ENCODE peak calls at places on chromosomes 16 and 17, in eight cellular contexts. One of them, this sample, is unnamed.

GRCh38 chr16:81599034-81599744 is 154.6 kb downstream of the CMIP start:
- DNase-seq in fibroblast of pulmonary artery: no peak
- DNase-seq in colonic mucosa: no peak
- DNase-seq in NB4: no peak
- DNase-seq in IMR-90: no peak
- DNase-seq in neural progenitor cell: no peak
- DNase-seq in GM23338: no peak
- DNase-seq in choroid plexus epithelial cell: no peak
- DNase-seq in this sample: no peak

GRCh38 chr17:37024181-37024637 is 75.5 kb downstream of the AATF start:
- DNase-seq in fibroblast of pulmonary artery: peak
- DNase-seq in colonic mucosa: no peak
- DNase-seq in NB4: peak
- DNase-seq in IMR-90: no peak
- DNase-seq in neural progenitor cell: peak
- DNase-seq in GM23338: no peak
- DNase-seq in choroid plexus epithelial cell: no peak
- DNase-seq in this sample: no peak

GRCh38 chr17:43324205-43324893 is 74.4 kb upstream of the ARL4D start:
- DNase-seq in fibroblast of pulmonary artery: no peak
- DNase-seq in colonic mucosa: no peak
- DNase-seq in NB4: no peak
- DNase-seq in IMR-90: no peak
- DNase-seq in neural progenitor cell: peak
- DNase-seq in GM23338: peak
- DNase-seq in choroid plexus epithelial cell: no peak
- DNase-seq in this sample: no peak

GRCh38 chr17:8289103-8289397 is 580 bp downstream of the RANGRF start:
- DNase-seq in fibroblast of pulmonary artery: no peak
- DNase-seq in colonic mucosa: no peak
- DNase-seq in NB4: no peak
- DNase-seq in IMR-90: no peak
- DNase-seq in neural progenitor cell: peak
- DNase-seq in GM23338: peak
- DNase-seq in choroid plexus epithelial cell: no peak
- DNase-seq in this sample: peak

GRCh38 chr17:59751955-59752413 is 44.5 kb downstream of the VMP1 start:
- DNase-seq in fibroblast of pulmonary artery: no peak
- DNase-seq in colonic mucosa: no peak
- DNase-seq in NB4: no peak
- DNase-seq in IMR-90: no peak
- DNase-seq in neural progenitor cell: no peak
- DNase-seq in GM23338: no peak
- DNase-seq in choroid plexus epithelial cell: no peak
- DNase-seq in this sample: no peak

GRCh38 chr16:24736758-24737157 is 7.3 kb downstream of the TNRC6A start:
- DNase-seq in fibroblast of pulmonary artery: no peak
- DNase-seq in colonic mucosa: no peak
- DNase-seq in NB4: no peak
- DNase-seq in IMR-90: no peak
- DNase-seq in neural progenitor cell: no peak
- DNase-seq in GM23338: no peak
- DNase-seq in choroid plexus epithelial cell: peak
- DNase-seq in this sample: no peak

GRCh38 chr17:7590743-7591142 is 849 bp upstream of the SOX15 start:
- DNase-seq in fibroblast of pulmonary artery: peak
- DNase-seq in colonic mucosa: no peak
- DNase-seq in NB4: no peak
- DNase-seq in IMR-90: peak
- DNase-seq in neural progenitor cell: peak
- DNase-seq in GM23338: peak
- DNase-seq in choroid plexus epithelial cell: peak
- DNase-seq in this sample: no peak

GRCh38 chr16:15996432-15997109 is 47.2 kb downstream of the ABCC1 start:
- DNase-seq in fibroblast of pulmonary artery: peak
- DNase-seq in colonic mucosa: peak
- DNase-seq in NB4: no peak
- DNase-seq in IMR-90: peak
- DNase-seq in neural progenitor cell: no peak
- DNase-seq in GM23338: no peak
- DNase-seq in choroid plexus epithelial cell: peak
- DNase-seq in this sample: no peak

GRCh38 chr17:46832306-46832895 is 13.9 kb upstream of the WNT3 start:
- DNase-seq in fibroblast of pulmonary artery: no peak
- DNase-seq in colonic mucosa: no peak
- DNase-seq in NB4: no peak
- DNase-seq in IMR-90: no peak
- DNase-seq in neural progenitor cell: peak
- DNase-seq in GM23338: no peak
- DNase-seq in choroid plexus epithelial cell: no peak
- DNase-seq in this sample: no peak

GRCh38 chr16:87628940-87629339 is 26.6 kb downstream of the JPH3 start:
- DNase-seq in fibroblast of pulmonary artery: peak
- DNase-seq in colonic mucosa: no peak
- DNase-seq in NB4: peak
- DNase-seq in IMR-90: peak
- DNase-seq in neural progenitor cell: no peak
- DNase-seq in GM23338: no peak
- DNase-seq in choroid plexus epithelial cell: peak
- DNase-seq in this sample: no peak

GRCh38 chr16:87684711-87685404 is 80.9 kb downstream of the KLHDC4 start:
- DNase-seq in fibroblast of pulmonary artery: no peak
- DNase-seq in colonic mucosa: no peak
- DNase-seq in NB4: no peak
- DNase-seq in IMR-90: no peak
- DNase-seq in neural progenitor cell: no peak
- DNase-seq in GM23338: no peak
- DNase-seq in choroid plexus epithelial cell: no peak
- DNase-seq in this sample: no peak

GRCh38 chr16:10242076-10242475 is 59.8 kb upstream of the GRIN2A start:
- DNase-seq in fibroblast of pulmonary artery: no peak
- DNase-seq in colonic mucosa: no peak
- DNase-seq in NB4: peak
- DNase-seq in IMR-90: no peak
- DNase-seq in neural progenitor cell: no peak
- DNase-seq in GM23338: no peak
- DNase-seq in choroid plexus epithelial cell: no peak
- DNase-seq in this sample: no peak

GRCh38 chr16:3938843-3939624 is 58.5 kb upstream of the CREBBP start:
- DNase-seq in fibroblast of pulmonary artery: peak
- DNase-seq in colonic mucosa: peak
- DNase-seq in NB4: peak
- DNase-seq in IMR-90: peak
- DNase-seq in neural progenitor cell: peak
- DNase-seq in GM23338: peak
- DNase-seq in choroid plexus epithelial cell: peak
- DNase-seq in this sample: peak

GRCh38 chr17:21358682-21359482 is 17.3 kb upstream of the KCNJ12 start:
- DNase-seq in fibroblast of pulmonary artery: no peak
- DNase-seq in colonic mucosa: no peak
- DNase-seq in NB4: no peak
- DNase-seq in IMR-90: no peak
- DNase-seq in neural progenitor cell: no peak
- DNase-seq in GM23338: no peak
- DNase-seq in choroid plexus epithelial cell: no peak
- DNase-seq in this sample: no peak

GRCh38 chr16:83615131-83615530 is 192.6 kb upstream of the HSBP1 start:
- DNase-seq in fibroblast of pulmonary artery: no peak
- DNase-seq in colonic mucosa: no peak
- DNase-seq in NB4: no peak
- DNase-seq in IMR-90: no peak
- DNase-seq in neural progenitor cell: no peak
- DNase-seq in GM23338: no peak
- DNase-seq in choroid plexus epithelial cell: no peak
- DNase-seq in this sample: no peak

GRCh38 chr17:35915153-35915969 is 15.2 kb downstream of the RDM1 start:
- DNase-seq in fibroblast of pulmonary artery: no peak
- DNase-seq in colonic mucosa: no peak
- DNase-seq in NB4: peak
- DNase-seq in IMR-90: no peak
- DNase-seq in neural progenitor cell: no peak
- DNase-seq in GM23338: no peak
- DNase-seq in choroid plexus epithelial cell: peak
- DNase-seq in this sample: no peak
- TF ChIP-seq CTCF in fibroblast of pulmonary artery: no peak
- TF ChIP-seq CTCF in colonic mucosa: no peak
- TF ChIP-seq CTCF in NB4: no peak
- TF ChIP-seq CTCF in IMR-90: no peak
- TF ChIP-seq CTCF in neural progenitor cell: no peak
- TF ChIP-seq CTCF in GM23338: no peak
- TF ChIP-seq CTCF in choroid plexus epithelial cell: no peak
- TF ChIP-seq CTCF in this sample: no peak

GRCh38 chr16:68070249-68070725 is 14.9 kb upstream of the NFATC3 start:
- DNase-seq in fibroblast of pulmonary artery: no peak
- DNase-seq in colonic mucosa: no peak
- DNase-seq in NB4: peak
- DNase-seq in IMR-90: no peak
- DNase-seq in neural progenitor cell: no peak
- DNase-seq in GM23338: no peak
- DNase-seq in choroid plexus epithelial cell: no peak
- DNase-seq in this sample: peak

GRCh38 chr16:68070811-68071546 is 14.2 kb upstream of the NFATC3 start:
- DNase-seq in fibroblast of pulmonary artery: no peak
- DNase-seq in colonic mucosa: no peak
- DNase-seq in NB4: no peak
- DNase-seq in IMR-90: no peak
- DNase-seq in neural progenitor cell: no peak
- DNase-seq in GM23338: no peak
- DNase-seq in choroid plexus epithelial cell: no peak
- DNase-seq in this sample: peak

GRCh38 chr16:68071547-68071901 is 13.6 kb upstream of the NFATC3 start:
- DNase-seq in fibroblast of pulmonary artery: no peak
- DNase-seq in colonic mucosa: no peak
- DNase-seq in NB4: no peak
- DNase-seq in IMR-90: no peak
- DNase-seq in neural progenitor cell: no peak
- DNase-seq in GM23338: no peak
- DNase-seq in choroid plexus epithelial cell: no peak
- DNase-seq in this sample: no peak

GRCh38 chr16:68068926-68069325 is 16.2 kb upstream of the NFATC3 start:
- DNase-seq in fibroblast of pulmonary artery: no peak
- DNase-seq in colonic mucosa: no peak
- DNase-seq in NB4: no peak
- DNase-seq in IMR-90: no peak
- DNase-seq in neural progenitor cell: no peak
- DNase-seq in GM23338: no peak
- DNase-seq in choroid plexus epithelial cell: no peak
- DNase-seq in this sample: no peak

GRCh38 chr16:68069511-68070248 is 15.5 kb upstream of the NFATC3 start:
- DNase-seq in fibroblast of pulmonary artery: no peak
- DNase-seq in colonic mucosa: peak
- DNase-seq in NB4: peak
- DNase-seq in IMR-90: no peak
- DNase-seq in neural progenitor cell: no peak
- DNase-seq in GM23338: no peak
- DNase-seq in choroid plexus epithelial cell: no peak
- DNase-seq in this sample: peak
- TF ChIP-seq CTCF in fibroblast of pulmonary artery: no peak
- TF ChIP-seq CTCF in colonic mucosa: no peak
- TF ChIP-seq CTCF in NB4: no peak
- TF ChIP-seq CTCF in IMR-90: no peak
- TF ChIP-seq CTCF in neural progenitor cell: no peak
- TF ChIP-seq CTCF in GM23338: no peak
- TF ChIP-seq CTCF in choroid plexus epithelial cell: no peak
- TF ChIP-seq CTCF in this sample: no peak

GRCh38 chr17:17032131-17032692 is 10.0 kb upstream of the MPRIP start:
- DNase-seq in fibroblast of pulmonary artery: peak
- DNase-seq in colonic mucosa: peak
- DNase-seq in NB4: no peak
- DNase-seq in IMR-90: peak
- DNase-seq in neural progenitor cell: peak
- DNase-seq in GM23338: no peak
- DNase-seq in choroid plexus epithelial cell: peak
- DNase-seq in this sample: no peak
- TF ChIP-seq CTCF in fibroblast of pulmonary artery: no peak
- TF ChIP-seq CTCF in colonic mucosa: no peak
- TF ChIP-seq CTCF in NB4: no peak
- TF ChIP-seq CTCF in IMR-90: no peak
- TF ChIP-seq CTCF in neural progenitor cell: no peak
- TF ChIP-seq CTCF in GM23338: peak
- TF ChIP-seq CTCF in choroid plexus epithelial cell: no peak
- TF ChIP-seq CTCF in this sample: no peak

GRCh38 chr17:73784015-73784603 is 139.9 kb upstream of the SDK2 start:
- DNase-seq in fibroblast of pulmonary artery: no peak
- DNase-seq in colonic mucosa: no peak
- DNase-seq in NB4: no peak
- DNase-seq in IMR-90: no peak
- DNase-seq in neural progenitor cell: no peak
- DNase-seq in GM23338: no peak
- DNase-seq in choroid plexus epithelial cell: no peak
- DNase-seq in this sample: no peak

GRCh38 chr17:73785466-73785865 is 141.2 kb upstream of the SDK2 start:
- DNase-seq in fibroblast of pulmonary artery: no peak
- DNase-seq in colonic mucosa: no peak
- DNase-seq in NB4: no peak
- DNase-seq in IMR-90: no peak
- DNase-seq in neural progenitor cell: peak
- DNase-seq in GM23338: no peak
- DNase-seq in choroid plexus epithelial cell: no peak
- DNase-seq in this sample: no peak

GRCh38 chr17:73782231-73782630 is 138.0 kb upstream of the SDK2 start:
- DNase-seq in fibroblast of pulmonary artery: no peak
- DNase-seq in colonic mucosa: no peak
- DNase-seq in NB4: no peak
- DNase-seq in IMR-90: no peak
- DNase-seq in neural progenitor cell: no peak
- DNase-seq in GM23338: no peak
- DNase-seq in choroid plexus epithelial cell: no peak
- DNase-seq in this sample: no peak

GRCh38 chr17:73783382-73783766 is 139.1 kb upstream of the SDK2 start:
- DNase-seq in fibroblast of pulmonary artery: no peak
- DNase-seq in colonic mucosa: no peak
- DNase-seq in NB4: no peak
- DNase-seq in IMR-90: no peak
- DNase-seq in neural progenitor cell: no peak
- DNase-seq in GM23338: no peak
- DNase-seq in choroid plexus epithelial cell: no peak
- DNase-seq in this sample: no peak

GRCh38 chr17:73782641-73783381 is 138.6 kb upstream of the SDK2 start:
- DNase-seq in fibroblast of pulmonary artery: no peak
- DNase-seq in colonic mucosa: peak
- DNase-seq in NB4: peak
- DNase-seq in IMR-90: no peak
- DNase-seq in neural progenitor cell: peak
- DNase-seq in GM23338: peak
- DNase-seq in choroid plexus epithelial cell: no peak
- DNase-seq in this sample: peak
- TF ChIP-seq CTCF in fibroblast of pulmonary artery: no peak
- TF ChIP-seq CTCF in colonic mucosa: peak
- TF ChIP-seq CTCF in NB4: no peak
- TF ChIP-seq CTCF in IMR-90: no peak
- TF ChIP-seq CTCF in neural progenitor cell: peak
- TF ChIP-seq CTCF in GM23338: peak
- TF ChIP-seq CTCF in choroid plexus epithelial cell: no peak
- TF ChIP-seq CTCF in this sample: no peak

GRCh38 chr16:56851671-56852400 is 13.2 kb upstream of the SLC12A3 start:
- DNase-seq in fibroblast of pulmonary artery: peak
- DNase-seq in colonic mucosa: no peak
- DNase-seq in NB4: peak
- DNase-seq in IMR-90: peak
- DNase-seq in neural progenitor cell: peak
- DNase-seq in GM23338: peak
- DNase-seq in choroid plexus epithelial cell: peak
- DNase-seq in this sample: no peak
- TF ChIP-seq CTCF in fibroblast of pulmonary artery: peak
- TF ChIP-seq CTCF in colonic mucosa: no peak
- TF ChIP-seq CTCF in NB4: peak
- TF ChIP-seq CTCF in IMR-90: peak
- TF ChIP-seq CTCF in neural progenitor cell: peak
- TF ChIP-seq CTCF in GM23338: peak
- TF ChIP-seq CTCF in choroid plexus epithelial cell: peak
- TF ChIP-seq CTCF in this sample: peak

This sample was measured in activated CD8-positive, alpha-beta T cell treated with anti-CD3 and anti-CD28 coated beads for 36 hours.